ENCODE peak calls at places on chromosome 19, in seven cellular contexts. E is right lobe of liver, H is tibial nerve, I is IMR-90, J is K562, U is heart left ventricle, S is suprapubic skin. K is an unnamed sample.
A peak's percentile ranks its signal among the peaks of the same experiment; 100 is the strongest.

GRCh38 chr19:28498404-28498976 is 714.5 kb downstream of the UQCRFS1 start:
- DNase-seq in E (no peak), H (no peak), I (no peak), J (peak; percentile 31), U (no peak), S (no peak), K (no peak)

GRCh38 chr19:15225797-15226196 is 6.5 kb downstream of the EPHX3 start:
- DNase-seq in E (no peak), H (no peak), I (no peak), J (no peak), U (peak; percentile 50), S (no peak), K (no peak)

GRCh38 chr19:18422530-18423191 is 3.5 kb downstream of the SSBP4 start:
- DNase-seq in E (no peak), H (no peak), I (no peak), J (no peak), U (no peak), S (no peak), K (no peak)

GRCh38 chr19:12749938-12750521 is 1.6 kb upstream of the BEST2 start:
- DNase-seq in E (no peak), H (no peak), I (peak; percentile 56), J (no peak), U (no peak), S (no peak), K (no peak)

GRCh38 chr19:736125-736524 is 14.8 kb upstream of the MISP start:
- DNase-seq in E (no peak), H (no peak), I (no peak), J (no peak), U (no peak), S (no peak), K (no peak)

GRCh38 chr19:33767898-33768413 is 28.7 kb upstream of the KCTD15 start:
- DNase-seq in E (no peak), H (no peak), I (peak; percentile 32), J (peak; percentile 64), U (no peak), S (no peak), K (no peak)

GRCh38 chr19:47598407-47599349 is 10.3 kb upstream of the BICRA start:
- DNase-seq in E (no peak), H (no peak), I (peak; percentile 96), J (peak; percentile 17), U (peak; percentile 60), S (peak; percentile 79), K (peak; percentile 69)

GRCh38 chr19:39335168-39335567 is 675 bp downstream of the GMFG start:
- DNase-seq in E (no peak), H (no peak), I (no peak), J (peak; percentile 56), U (no peak), S (no peak), K (no peak)

GRCh38 chr19:29666634-29667389 is 1.6 kb downstream of the PLEKHF1 start:
- DNase-seq in E (peak; percentile 66), H (peak; percentile 60), I (peak; percentile 64), J (no peak), U (peak; percentile 82), S (peak; percentile 85), K (peak; percentile 67)

GRCh38 chr19:52992109-52993004 is 21.4 kb upstream of the ERVV-1 start:
- DNase-seq in E (no peak), H (no peak), I (no peak), J (peak; percentile 46), U (peak; percentile 37), S (peak; percentile 68), K (peak; percentile 20)

GRCh38 chr19:14272623-14273022 is 66.7 kb upstream of the ADGRL1 start:
- DNase-seq in E (no peak), H (no peak), I (no peak), J (no peak), U (no peak), S (no peak), K (no peak)

GRCh38 chr19:3633559-3633988 is 7.0 kb upstream of the CACTIN start:
- DNase-seq in E (no peak), H (no peak), I (no peak), J (no peak), U (no peak), S (no peak), K (no peak)

GRCh38 chr19:34502582-34503545 is 21.3 kb downstream of the WTIP start:
- DNase-seq in E (no peak), H (no peak), I (peak; percentile 33), J (no peak), U (no peak), S (peak; percentile 55), K (peak; percentile 12)

GRCh38 chr19:15641901-15642491 is 1.3 kb downstream of the CYP4F3 start:
- DNase-seq in E (no peak), H (no peak), I (no peak), J (no peak), U (no peak), S (no peak), K (no peak)

GRCh38 chr19:35894342-35894741 is 6.0 kb downstream of the NFKBID start:
- DNase-seq in E (no peak), H (no peak), I (no peak), J (no peak), U (no peak), S (no peak), K (no peak)

GRCh38 chr19:57748029-57748428 is 1.4 kb downstream of the ZNF776 start:
- DNase-seq in E (no peak), H (no peak), I (no peak), J (no peak), U (no peak), S (no peak), K (no peak)

GRCh38 chr19:5466814-5467291 is 11.6 kb downstream of the ZNRF4 start:
- DNase-seq in E (no peak), H (no peak), I (no peak), J (no peak), U (no peak), S (no peak), K (no peak)

GRCh38 chr19:15419413-15420025 is 731 bp upstream of the AKAP8L start:
- DNase-seq in E (no peak), H (no peak), I (no peak), J (no peak), U (peak; percentile 22), S (no peak), K (no peak)

GRCh38 chr19:7636691-7637373 is at the start of gene STXBP2:
- DNase-seq in E (peak; percentile 90), H (no peak), I (no peak), J (peak; percentile 97), U (peak; percentile 3), S (no peak), K (peak; percentile 80)
- TF ChIP-seq CTCF in E (no peak), H (no peak), I (no peak), J (no peak), U (no peak), S (peak; percentile 14), K (peak; percentile 67)

GRCh38 chr19:48751835-48752510 is 468 bp downstream of the FUT1 start:
- DNase-seq in E (no peak), H (no peak), I (no peak), J (no peak), U (no peak), S (no peak), K (no peak)

GRCh38 chr19:48750771-48751504 is 1.5 kb downstream of the FUT1 start:
- DNase-seq in E (no peak), H (no peak), I (no peak), J (no peak), U (no peak), S (no peak), K (no peak)

GRCh38 chr19:48750351-48750750 is 2.1 kb downstream of the FUT1 start:
- DNase-seq in E (no peak), H (no peak), I (no peak), J (no peak), U (no peak), S (no peak), K (no peak)

GRCh38 chr19:48754950-48755645 is at the start of gene FGF21:
- DNase-seq in E (no peak), H (no peak), I (no peak), J (no peak), U (no peak), S (no peak), K (no peak)

DNA sequence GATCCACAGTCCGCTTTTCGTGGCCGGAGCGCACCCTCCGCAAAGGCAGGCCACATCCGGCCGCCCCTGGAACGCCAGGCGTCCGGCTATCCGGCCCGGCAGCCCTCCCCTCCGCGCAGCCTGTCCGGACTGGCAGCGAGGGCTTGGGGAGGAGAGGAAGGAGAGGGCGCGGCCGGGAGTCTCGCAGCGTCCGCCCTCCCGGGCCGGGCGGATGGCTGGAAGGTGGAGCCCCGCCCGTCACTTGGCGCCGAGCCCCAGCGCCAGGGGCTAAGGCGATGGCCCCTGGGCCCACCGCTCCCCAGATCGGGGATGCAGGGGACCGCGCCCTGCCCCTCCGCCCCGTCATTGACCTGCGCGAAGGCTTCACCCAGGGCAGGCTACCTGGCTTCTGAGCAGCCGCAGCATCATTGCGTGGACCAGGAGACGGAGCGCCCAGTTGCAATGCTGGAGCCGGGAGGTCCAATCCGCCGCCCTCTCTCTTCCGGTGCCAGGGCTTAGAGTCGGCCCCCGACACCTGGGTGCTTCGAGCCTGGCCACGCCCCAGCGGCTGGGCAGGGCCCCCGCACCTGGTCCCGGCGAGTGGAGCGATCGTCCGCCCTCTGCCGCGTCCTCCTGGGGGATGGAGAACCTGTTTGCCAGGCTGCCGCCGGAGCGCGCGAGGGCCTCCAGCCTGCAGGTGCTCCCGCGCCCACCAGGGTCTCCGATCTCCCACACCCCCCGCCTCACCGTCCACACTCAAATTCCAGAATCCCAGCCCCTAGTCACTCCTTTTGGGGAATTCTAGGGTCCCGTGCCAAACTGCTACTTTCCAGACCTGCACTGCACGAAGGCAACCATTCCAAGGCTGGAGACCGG is at the start of gene FUT1:
- DNase-seq in E (no peak), H (no peak), I (no peak), J (peak; percentile 58), U (peak; percentile 81), S (peak; percentile 79), K (peak; percentile 88)
- TF ChIP-seq POLR2A in E (peak; percentile 14), H (no peak), I (no peak), J (no peak), U (peak; percentile 45), S (no peak), K (no peak)

DNA sequence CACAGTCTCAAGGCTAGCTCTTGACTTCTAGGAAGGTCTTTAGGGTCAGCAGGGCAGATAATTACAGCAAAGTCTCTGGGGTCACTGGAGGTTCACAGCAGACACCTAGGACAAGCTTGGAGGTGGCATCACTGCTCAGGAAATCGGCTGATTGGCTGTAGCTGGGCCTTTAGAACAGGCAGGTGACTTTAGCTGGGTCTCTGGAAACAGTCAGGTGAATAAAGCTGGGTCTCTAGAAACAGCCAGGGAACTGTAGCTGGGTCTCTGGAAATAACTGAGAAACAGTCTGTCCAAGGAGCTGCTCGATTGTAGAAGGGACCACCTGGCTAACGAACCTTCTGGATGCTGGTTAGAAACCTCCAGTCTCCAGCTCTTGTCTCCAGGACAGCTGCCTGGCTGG is 10.0 kb downstream of the LAIR1 start:
- DNase-seq in E (no peak), H (no peak), I (no peak), J (no peak), U (no peak), S (no peak), K (no peak)
- TF ChIP-seq CTCF in E (no peak), H (no peak), I (no peak), J (no peak), U (no peak), S (no peak), K (no peak)

DNA sequence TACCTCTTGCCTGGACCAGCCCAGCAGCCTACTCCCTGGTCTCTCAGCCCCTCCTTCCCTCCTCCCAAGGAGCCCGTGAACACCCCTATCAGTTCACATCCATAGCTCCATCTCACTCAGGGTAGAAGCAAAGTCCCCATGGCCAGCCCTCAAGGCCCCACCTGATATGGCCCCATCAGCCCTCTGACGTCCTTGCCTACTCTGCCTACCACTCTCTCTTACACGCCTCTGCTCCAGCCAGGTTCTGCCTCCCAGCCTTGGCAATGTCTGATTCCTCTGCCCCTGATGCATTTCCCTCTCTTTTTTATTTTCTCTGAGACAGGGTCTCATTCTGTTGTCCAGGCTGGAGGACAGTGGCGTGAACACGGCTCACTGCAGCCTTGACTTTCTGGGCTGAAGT is 7.9 kb upstream of the SERTAD3 start:
- DNase-seq in E (no peak), H (no peak), I (no peak), J (no peak), U (no peak), S (no peak), K (no peak)
- TF ChIP-seq POLR2A in E (no peak), H (no peak), I (no peak), J (peak; percentile 42), U (no peak), S (no peak), K (no peak)